ENCODE peak calls at places on chromosomes 16 and 17, in four cellular contexts. X, I, E and V are unnamed samples.
A peak's percentile ranks its signal among the peaks of the same experiment; 100 is the strongest.

GRCh38 chr16:30395155-30395991 is at the start of gene ZNF48:
- DNase-seq in X (peak; percentile 89), I (peak; percentile 56), E (peak; percentile 86), V (no peak)

GRCh38 chr17:46903762-46904672 is 18.9 kb upstream of the GOSR2 start:
- DNase-seq in X (no peak), I (no peak), E (no peak), V (no peak)

GRCh38 chr17:27496501-27496943 is 40.3 kb downstream of the KSR1 start:
- DNase-seq in X (peak; percentile 28), I (no peak), E (no peak), V (no peak)

GRCh38 chr17:15133826-15134225 is 131.3 kb downstream of the PMP22 start:
- DNase-seq in X (no peak), I (no peak), E (no peak), V (no peak)

GRCh38 chr16:84199861-84200260 is 8.9 kb downstream of the ADAD2 start:
- DNase-seq in X (no peak), I (no peak), E (no peak), V (no peak)

GRCh38 chr16:66030036-66030435 is 336.5 kb upstream of the CDH5 start:
- DNase-seq in X (no peak), I (no peak), E (no peak), V (no peak)

GRCh38 chr17:6648181-6648580 is 3.2 kb downstream of the MED31 start:
- DNase-seq in X (peak; percentile 28), I (peak; percentile 39), E (no peak), V (no peak)

GRCh38 chr16:72834499-72834898 is 213.4 kb downstream of the ZFHX3 start:
- DNase-seq in X (no peak), I (no peak), E (no peak), V (no peak)

DNA sequence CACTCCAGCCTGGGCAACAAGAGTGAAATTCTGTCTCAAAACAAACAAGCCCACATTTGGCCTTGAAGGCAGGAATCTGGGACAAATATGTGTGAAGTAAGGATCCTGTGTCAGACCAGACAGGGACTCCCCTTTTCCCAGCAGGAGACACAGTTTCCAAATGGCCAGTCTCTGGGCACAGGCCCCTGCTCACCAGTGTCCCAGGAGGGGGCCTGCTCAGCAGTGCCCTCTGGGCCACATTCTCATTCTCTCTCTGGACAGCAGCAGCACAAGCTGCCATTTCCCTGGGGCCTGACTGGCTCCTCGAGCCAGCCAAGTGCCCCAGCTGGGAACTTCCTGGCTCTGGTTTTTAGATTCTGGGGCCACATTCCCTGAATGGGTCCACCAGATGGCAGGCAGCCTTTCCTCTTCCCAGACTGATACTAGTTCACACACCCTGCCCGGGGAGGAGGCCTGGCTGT is 11.7 kb upstream of the MNT start:
- DNase-seq in X (no peak), I (no peak), E (no peak), V (no peak)
- TF ChIP-seq CTCF in X (no peak), I (peak; percentile 15), E (no peak), V (peak; percentile 16)

GRCh38 chr17:7854851-7855642 is at the start of gene TMEM88:
- DNase-seq in X (no peak), I (no peak), E (no peak), V (no peak)
- TF ChIP-seq CTCF in X (no peak), I (no peak), E (no peak), V (no peak)

GRCh38 chr17:61349350-61349749 is 50.3 kb upstream of the TBX2 start:
- DNase-seq in X (no peak), I (no peak), E (no peak), V (no peak)
- TF ChIP-seq CTCF in X (no peak), I (no peak), E (no peak), V (no peak)

DNA sequence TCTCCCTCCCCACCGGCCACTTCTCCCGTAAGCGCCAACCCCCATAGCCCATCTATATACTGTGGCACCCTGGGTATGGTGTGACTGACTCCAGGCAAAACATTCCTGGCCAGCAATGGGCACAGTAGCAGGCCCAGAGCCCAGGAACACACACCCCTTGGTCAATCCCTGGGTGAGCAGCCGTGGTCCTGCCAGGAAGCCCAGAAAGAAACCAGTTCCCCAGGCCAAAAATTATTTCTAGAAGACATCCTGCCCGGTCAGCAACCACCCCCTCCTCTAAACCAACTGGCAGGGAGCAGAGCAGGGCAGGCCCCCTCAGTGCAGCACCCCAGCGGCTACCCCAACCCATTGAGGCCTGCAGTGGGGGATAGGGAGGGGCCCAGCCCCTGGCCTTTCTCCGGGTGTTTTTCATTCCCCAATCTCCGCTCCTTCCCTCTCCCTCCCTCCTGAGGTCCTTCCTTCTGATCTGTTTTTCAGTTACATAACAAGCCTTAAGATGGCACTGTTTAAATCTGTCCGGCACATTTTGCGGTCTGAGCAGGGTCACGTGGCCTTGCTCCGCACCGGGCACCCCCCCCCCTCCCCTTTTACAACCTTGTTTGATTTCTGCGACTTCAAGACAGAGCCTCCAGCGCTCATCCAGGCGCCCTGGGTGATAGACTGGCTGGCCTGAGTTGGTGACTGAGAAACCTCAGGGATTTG is 2.0 kb downstream of the NPTX1 start:
- DNase-seq in X (no peak), I (no peak), E (no peak), V (no peak)
- TF ChIP-seq CTCF in X (no peak), I (peak; percentile 20), E (no peak), V (peak; percentile 51)

GRCh38 chr16:733382-734207 is 6.7 kb downstream of the HAGHL start:
- DNase-seq in X (no peak), I (no peak), E (no peak), V (no peak)
- TF ChIP-seq CTCF in X (peak; percentile 26), I (peak; percentile 47), E (no peak), V (peak; percentile 43)

DNA sequence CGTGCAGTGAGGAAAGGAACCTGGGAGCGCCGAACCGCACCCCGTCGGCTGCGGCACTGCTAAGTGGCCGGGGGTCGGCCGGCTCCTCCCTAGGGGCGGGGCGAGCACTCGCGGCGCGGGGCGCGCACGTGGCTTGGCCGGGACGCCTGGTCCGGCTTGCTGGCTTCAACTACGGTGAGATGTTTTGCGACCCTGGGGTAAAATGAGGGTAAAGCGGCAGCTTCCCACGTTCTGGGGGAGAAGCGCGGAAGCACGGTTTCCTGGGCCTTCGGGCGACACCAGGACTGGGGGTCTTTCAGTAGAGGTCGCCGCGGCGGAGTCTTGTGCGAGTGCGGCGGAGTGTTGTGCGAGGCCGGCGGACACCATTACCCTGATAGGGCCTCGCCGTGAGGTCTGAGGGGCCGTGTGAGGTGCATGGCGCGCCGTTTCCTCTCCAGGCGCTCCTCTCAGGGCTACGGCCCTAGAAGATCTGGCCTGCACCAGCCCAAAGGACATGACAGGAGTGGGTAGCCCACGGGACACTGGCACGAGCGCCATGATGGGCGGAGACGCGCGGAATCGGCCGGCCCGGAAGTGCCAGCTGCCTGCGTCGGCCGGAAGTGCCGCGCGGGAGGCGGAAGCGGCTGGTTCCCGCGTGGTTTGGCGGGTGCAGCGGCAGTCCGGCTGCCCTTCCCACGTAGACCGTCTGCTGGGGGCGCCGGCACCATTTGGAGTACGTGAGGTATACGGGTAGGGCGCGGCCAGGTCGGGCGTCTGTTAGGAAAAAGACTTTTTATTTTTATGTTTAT is at the start of gene PIGW:
- DNase-seq in X (peak; percentile 92), I (peak; percentile 92), E (peak; percentile 95), V (peak; percentile 79)
- TF ChIP-seq CTCF in X (no peak), I (no peak), E (no peak), V (peak; percentile 44)

GRCh38 chr16:67179421-67180080 is 4.2 kb downstream of the MATCAP1 start:
- DNase-seq in X (no peak), I (no peak), E (no peak), V (no peak)
- TF ChIP-seq CTCF in X (no peak), I (peak; percentile 11), E (no peak), V (peak; percentile 44)

GRCh38 chr17:45812102-45812501 is 28.0 kb downstream of the CRHR1 start:
- DNase-seq in X (no peak), I (peak; percentile 10), E (no peak), V (peak; percentile 11)
- TF ChIP-seq CTCF in X (no peak), I (peak; percentile 33), E (no peak), V (peak; percentile 50)

DNA sequence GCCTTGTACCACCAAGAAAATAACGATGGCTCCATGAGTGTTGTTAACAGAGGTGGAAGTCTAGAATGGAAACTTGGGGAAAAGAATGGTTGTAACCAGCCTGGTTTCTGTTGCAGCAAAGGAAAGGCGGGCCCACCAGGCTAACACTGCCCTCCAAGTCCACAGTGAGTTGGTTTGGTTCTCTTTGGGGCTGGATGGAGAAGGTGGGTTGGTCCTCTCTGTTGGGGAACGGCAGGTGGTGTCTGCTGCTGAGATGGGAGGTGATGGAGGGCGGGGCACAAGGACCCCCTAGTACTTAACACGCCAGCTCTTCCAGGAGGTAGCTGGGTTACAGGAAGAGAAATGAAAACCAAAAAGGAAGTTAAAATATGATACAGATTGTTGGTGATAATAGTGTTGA is 76.6 kb upstream of the PLCG2 start:
- DNase-seq in X (no peak), I (no peak), E (no peak), V (no peak)
- TF ChIP-seq CTCF in X (no peak), I (no peak), E (no peak), V (no peak)